ENCODE peak calls at places on chromosomes 5 and 9, in nine cellular contexts. M, V, G, A, I, O, N, K and P are unnamed samples.

GRCh38 chr9:126326228-126327015 is at the start of gene MVB12B:
- DNase-seq in A (peak; percentile 82), K (no peak), I (no peak), V (no peak), O (peak; percentile 86), M (peak; percentile 47), N (peak; percentile 13), G (peak; percentile 18), P (no peak)

GRCh38 chr5:106269252-106269843 is 1401.4 kb downstream of the EFNA5 start:
- DNase-seq in A (no peak), G (peak; percentile 49), K (no peak), O (peak; percentile 11), M (peak; percentile 38), V (no peak), I (peak; percentile 47), N (peak; percentile 28), P (no peak)

GRCh38 chr9:15837079-15837679 is 284.3 kb downstream of the CCDC171 start:
- DNase-seq in G (peak; percentile 60), K (no peak), N (peak; percentile 40), V (peak; percentile 42), A (peak; percentile 1), I (peak; percentile 63), M (peak; percentile 71), O (peak; percentile 69), P (peak; percentile 50)

GRCh38 chr5:53249529-53249928 is 140.0 kb upstream of the MOCS2 start:
- DNase-seq in M (peak; percentile 97), A (no peak), I (peak; percentile 94), K (no peak), O (no peak), N (peak; percentile 92), G (peak; percentile 99), V (no peak), P (no peak)

GRCh38 chr5:79840085-79840990 is 150.7 kb downstream of the CMYA5 start:
- DNase-seq in N (no peak), K (no peak), I (no peak), V (no peak), M (peak; percentile 9), G (no peak), O (peak; percentile 14), A (no peak), P (no peak)

GRCh38 chr9:121246821-121247511 is 21.0 kb upstream of the GSN start:
- DNase-seq in N (peak; percentile 55), M (peak; percentile 94), O (no peak), V (no peak), K (no peak), I (peak; percentile 81), A (no peak), G (peak; percentile 95), P (no peak)

GRCh38 chr9:120578614-120579013 is 1.4 kb downstream of the CDK5RAP2 start:
- DNase-seq in A (peak; percentile 45), O (no peak), K (no peak), M (no peak), I (no peak), N (no peak), V (peak; percentile 8), G (no peak), P (no peak)

GRCh38 chr9:85742630-85742928 is 825 bp upstream of the AGTPBP1 start:
- DNase-seq in G (peak; percentile 91), I (peak; percentile 98), K (no peak), N (no peak), M (peak; percentile 44), O (no peak), A (no peak), V (no peak), P (no peak)

GRCh38 chr5:73031839-73032238 is 76.0 kb downstream of the FCHO2 start:
- DNase-seq in M (peak; percentile 92), G (peak; percentile 81), N (peak; percentile 18), K (no peak), A (peak; percentile 67), I (peak; percentile 10), V (peak; percentile 1), O (no peak), P (no peak)

GRCh38 chr5:12413585-12413984 is 509.3 kb upstream of the CTNND2 start:
- DNase-seq in M (no peak), N (no peak), G (no peak), O (no peak), K (no peak), A (peak; percentile 25), V (no peak), I (no peak), P (no peak)

GRCh38 chr9:35813434-35814105 is 1.3 kb downstream of the HINT2 start:
- DNase-seq in V (no peak), A (no peak), G (peak; percentile 43), M (peak; percentile 49), N (no peak), I (peak; percentile 37), K (no peak), O (peak; percentile 46), P (no peak)

GRCh38 chr9:9337129-9337528 is 1275.7 kb downstream of the PTPRD start:
- DNase-seq in O (peak; percentile 16), K (no peak), G (no peak), M (no peak), N (no peak), A (no peak), I (no peak), V (no peak), P (no peak)

GRCh38 chr9:131810351-131811170 is 70.7 kb upstream of the RAPGEF1 start:
- DNase-seq in G (no peak), N (no peak), K (no peak), O (no peak), I (no peak), V (peak; percentile 25), M (no peak), A (peak; percentile 30), P (no peak)

GRCh38 chr5:107235167-107235566 is 435.6 kb downstream of the EFNA5 start:
- DNase-seq in V (no peak), A (no peak), N (no peak), M (no peak), O (no peak), I (peak; percentile 8), G (no peak), K (no peak), P (no peak)

GRCh38 chr9:7315746-7316457 is 483.7 kb downstream of the DMAC1 start:
- DNase-seq in I (peak; percentile 99), K (no peak), N (peak; percentile 27), G (peak; percentile 25), A (no peak), M (peak; percentile 58), V (no peak), O (no peak), P (no peak)

GRCh38 chr5:15768936-15769335 is 269.0 kb downstream of the FBXL7 start:
- DNase-seq in V (no peak), G (no peak), K (no peak), I (no peak), N (no peak), O (no peak), A (no peak), M (no peak), P (no peak)

GRCh38 chr9:17003576-17004240 is 131.1 kb upstream of the CNTLN start:
- DNase-seq in O (no peak), I (peak; percentile 47), K (no peak), G (peak; percentile 76), V (no peak), M (peak; percentile 68), A (no peak), N (peak; percentile 76), P (no peak)

GRCh38 chr9:138010274-138010800 is 132.8 kb downstream of the CACNA1B start:
- DNase-seq in O (no peak), N (no peak), A (peak; percentile 69), K (peak; percentile 27), M (no peak), I (no peak), V (no peak), G (no peak), P (no peak)

GRCh38 chr9:113298924-113299770 is 4.0 kb downstream of the RNF183 start:
- DNase-seq in N (no peak), K (no peak), A (peak; percentile 98), I (no peak), M (no peak), O (no peak), G (no peak), V (peak; percentile 86), P (no peak)

GRCh38 chr5:149605998-149606721 is 24.9 kb downstream of the ARHGEF37 start:
- DNase-seq in A (no peak), I (peak; percentile 64), G (peak; percentile 83), O (no peak), N (peak; percentile 69), K (no peak), M (peak; percentile 95), V (no peak), P (peak; percentile 87)

GRCh38 chr5:132074772-132075718 is 1.5 kb downstream of the CSF2 start:
- DNase-seq in A (no peak), O (peak; percentile 16), I (no peak), V (no peak), M (no peak), N (no peak), G (no peak), K (no peak), P (no peak)

GRCh38 chr5:355379-355935 is 33.9 kb downstream of the AHRR start:
- DNase-seq in G (no peak), A (no peak), V (no peak), I (no peak), N (no peak), M (no peak), O (no peak), K (no peak), P (no peak)

GRCh38 chr5:180346358-180346757 is 6.8 kb downstream of the GFPT2 start:
- DNase-seq in A (no peak), N (no peak), M (no peak), I (no peak), K (no peak), G (no peak), V (no peak), O (no peak), P (no peak)

GRCh38 chr5:103624035-103624461 is 61.5 kb upstream of the NUDT12 start:
- DNase-seq in V (no peak), A (no peak), K (no peak), G (peak; percentile 97), I (peak; percentile 90), N (peak; percentile 69), M (peak; percentile 32), O (no peak), P (no peak)

GRCh38 chr5:19531374-19531952 is 456.5 kb downstream of the CDH18 start:
- DNase-seq in A (peak; percentile 44), M (no peak), G (peak; percentile 14), N (no peak), V (peak; percentile 65), O (no peak), I (peak; percentile 27), K (no peak), P (no peak)

GRCh38 chr5:73319036-73319435 is 129.5 kb downstream of the FOXD1 start:
- DNase-seq in G (no peak), N (no peak), I (no peak), V (no peak), O (no peak), K (no peak), A (no peak), M (no peak), P (no peak)

GRCh38 chr9:91033802-91034201 is 232.2 kb downstream of the SYK start:
- DNase-seq in M (no peak), K (no peak), I (no peak), G (peak; percentile 18), V (no peak), N (no peak), A (no peak), O (peak; percentile 48), P (peak; percentile 76)

GRCh38 chr5:157558089-157558595 is 17.4 kb downstream of the ADAM19 start:
- DNase-seq in O (no peak), I (peak; percentile 81), M (peak; percentile 87), N (no peak), K (no peak), A (no peak), V (no peak), G (peak; percentile 92), P (no peak)

GRCh38 chr9:86034863-86035734 is 64.3 kb downstream of the GOLM1 start:
- DNase-seq in I (peak; percentile 53), N (peak; percentile 18), K (no peak), G (peak; percentile 64), O (peak; percentile 69), A (peak; percentile 24), M (peak; percentile 53), V (no peak), P (no peak)

GRCh38 chr5:174612686-174613085 is 111.7 kb upstream of the MSX2 start:
- DNase-seq in M (no peak), G (no peak), N (no peak), I (no peak), K (no peak), A (no peak), V (no peak), O (no peak), P (peak; percentile 82)

GRCh38 chr9:126615251-126615790 is 1.6 kb downstream of the LMX1B start:
- DNase-seq in O (peak; percentile 55), V (peak; percentile 71), I (peak; percentile 7), G (peak; percentile 69), N (peak; percentile 5), A (peak; percentile 63), M (no peak), K (no peak), P (peak; percentile 51)